ENCODE peak calls at places on chromosome 5, in seven cellular contexts. One of them, this sample, is unnamed.

GRCh38 chr5:31049933-31050704 is 143.4 kb upstream of the CDH6 start:
- DNase-seq in HepG2: no peak
- DNase-seq in H1: no peak
- DNase-seq in NT2/D1: peak; percentile 33
- DNase-seq in HCT116: no peak
- DNase-seq in K562: no peak
- DNase-seq in GM12878: no peak
- DNase-seq in this sample: no peak

GRCh38 chr5:123297198-123297831 is 125.9 kb downstream of the CEP120 start:
- DNase-seq in HepG2: no peak
- DNase-seq in H1: no peak
- DNase-seq in NT2/D1: no peak
- DNase-seq in HCT116: no peak
- DNase-seq in K562: no peak
- DNase-seq in GM12878: no peak
- DNase-seq in this sample: no peak

GRCh38 chr5:6739603-6740002 is 26.4 kb downstream of the TENT4A start:
- DNase-seq in HepG2: no peak
- DNase-seq in H1: no peak
- DNase-seq in NT2/D1: no peak
- DNase-seq in HCT116: no peak
- DNase-seq in K562: no peak
- DNase-seq in GM12878: no peak
- DNase-seq in this sample: no peak

GRCh38 chr5:139905401-139905800 is 109.8 kb downstream of the PSD2 start:
- DNase-seq in HepG2: no peak
- DNase-seq in H1: no peak
- DNase-seq in NT2/D1: no peak
- DNase-seq in HCT116: no peak
- DNase-seq in K562: no peak
- DNase-seq in GM12878: no peak
- DNase-seq in this sample: no peak

GRCh38 chr5:138966236-138966985 is 91.3 kb upstream of the LRRTM2 start:
- DNase-seq in HepG2: no peak
- DNase-seq in H1: no peak
- DNase-seq in NT2/D1: no peak
- DNase-seq in HCT116: no peak
- DNase-seq in K562: no peak
- DNase-seq in GM12878: no peak
- DNase-seq in this sample: no peak

GRCh38 chr5:172830876-172831662 is 3.0 kb upstream of the ERGIC1 start:
- DNase-seq in HepG2: no peak
- DNase-seq in H1: no peak
- DNase-seq in NT2/D1: no peak
- DNase-seq in HCT116: no peak
- DNase-seq in K562: no peak
- DNase-seq in GM12878: no peak
- DNase-seq in this sample: no peak

GRCh38 chr5:10902145-10902544 is 141.1 kb upstream of the DAP start:
- DNase-seq in HepG2: no peak
- DNase-seq in H1: no peak
- DNase-seq in NT2/D1: no peak
- DNase-seq in HCT116: no peak
- DNase-seq in K562: no peak
- DNase-seq in GM12878: no peak
- DNase-seq in this sample: no peak

GRCh38 chr5:11415751-11416150 is 488.5 kb downstream of the CTNND2 start:
- DNase-seq in HepG2: no peak
- DNase-seq in H1: no peak
- DNase-seq in NT2/D1: no peak
- DNase-seq in HCT116: no peak
- DNase-seq in K562: no peak
- DNase-seq in GM12878: no peak
- DNase-seq in this sample: no peak

GRCh38 chr5:96172436-96172835 is 210.8 kb upstream of the ELL2 start:
- DNase-seq in HepG2: no peak
- DNase-seq in H1: no peak
- DNase-seq in NT2/D1: no peak
- DNase-seq in HCT116: no peak
- DNase-seq in K562: no peak
- DNase-seq in GM12878: no peak
- DNase-seq in this sample: no peak

GRCh38 chr5:77294212-77294611 is 83.7 kb downstream of the PDE8B start:
- DNase-seq in HepG2: no peak
- DNase-seq in H1: no peak
- DNase-seq in NT2/D1: no peak
- DNase-seq in HCT116: no peak
- DNase-seq in K562: no peak
- DNase-seq in GM12878: peak; percentile 21
- DNase-seq in this sample: no peak

GRCh38 chr5:73896668-73897067 is 270.7 kb downstream of the ARHGEF28 start:
- DNase-seq in HepG2: no peak
- DNase-seq in H1: no peak
- DNase-seq in NT2/D1: no peak
- DNase-seq in HCT116: no peak
- DNase-seq in K562: no peak
- DNase-seq in GM12878: no peak
- DNase-seq in this sample: no peak

GRCh38 chr5:9524941-9525340 is 20.9 kb downstream of the SEMA5A start:
- DNase-seq in HepG2: no peak
- DNase-seq in H1: no peak
- DNase-seq in NT2/D1: no peak
- DNase-seq in HCT116: no peak
- DNase-seq in K562: no peak
- DNase-seq in GM12878: no peak
- DNase-seq in this sample: no peak

GRCh38 chr5:178323961-178324360 is 91.4 kb upstream of the PHYKPL start:
- DNase-seq in HepG2: no peak
- DNase-seq in H1: no peak
- DNase-seq in NT2/D1: no peak
- DNase-seq in HCT116: no peak
- DNase-seq in K562: no peak
- DNase-seq in GM12878: no peak
- DNase-seq in this sample: no peak

GRCh38 chr5:126055348-126055729 is 367.9 kb upstream of the GRAMD2B start:
- DNase-seq in HepG2: no peak
- DNase-seq in H1: no peak
- DNase-seq in NT2/D1: no peak
- DNase-seq in HCT116: no peak
- DNase-seq in K562: no peak
- DNase-seq in GM12878: no peak
- DNase-seq in this sample: peak; percentile 21

GRCh38 chr5:65186646-65187227 is 295.0 kb downstream of the ADAMTS6 start:
- DNase-seq in HepG2: no peak
- DNase-seq in H1: no peak
- DNase-seq in NT2/D1: no peak
- DNase-seq in HCT116: no peak
- DNase-seq in K562: no peak
- DNase-seq in GM12878: no peak
- DNase-seq in this sample: no peak

GRCh38 chr5:80186634-80187033 is 69.2 kb downstream of the SERINC5 start:
- DNase-seq in HepG2: no peak
- DNase-seq in H1: no peak
- DNase-seq in NT2/D1: no peak
- DNase-seq in HCT116: no peak
- DNase-seq in K562: peak; percentile 20
- DNase-seq in GM12878: no peak
- DNase-seq in this sample: no peak

DNA sequence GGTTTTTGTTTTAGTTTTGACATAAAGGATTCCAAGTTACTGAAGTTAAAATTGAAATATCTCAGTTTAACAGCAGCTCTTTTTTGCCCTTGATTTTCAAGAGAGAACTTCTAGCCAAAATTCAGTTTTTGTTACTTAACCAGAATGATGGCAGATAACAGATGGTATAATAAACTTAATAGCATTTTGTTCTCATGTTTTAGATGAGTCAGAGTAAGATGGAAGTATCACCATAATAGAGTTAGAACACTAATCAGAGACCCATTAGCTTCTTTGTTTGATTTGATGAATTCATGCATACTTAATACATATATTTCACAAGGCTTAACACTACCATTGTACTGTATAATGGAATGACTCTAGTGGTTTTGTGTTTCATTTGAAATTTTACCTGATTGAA is 11.9 kb downstream of the ZCCHC9 start:
- DNase-seq in HepG2: no peak
- DNase-seq in H1: no peak
- DNase-seq in NT2/D1: no peak
- DNase-seq in HCT116: no peak
- DNase-seq in K562: no peak
- DNase-seq in GM12878: no peak
- DNase-seq in this sample: no peak
- TF ChIP-seq YY1 in HepG2: no peak
- TF ChIP-seq YY1 in H1: no peak
- TF ChIP-seq YY1 in NT2/D1: no peak
- TF ChIP-seq YY1 in HCT116: no peak
- TF ChIP-seq YY1 in K562: no peak
- TF ChIP-seq YY1 in GM12878: no peak
- TF ChIP-seq YY1 in this sample: no peak

GRCh38 chr5:63961125-63961597 is 1.1 kb downstream of the HTR1A start:
- DNase-seq in HepG2: no peak
- DNase-seq in H1: no peak
- DNase-seq in NT2/D1: no peak
- DNase-seq in HCT116: no peak
- DNase-seq in K562: no peak
- DNase-seq in GM12878: no peak
- DNase-seq in this sample: no peak

GRCh38 chr5:63959177-63959982 is 2.9 kb downstream of the HTR1A start:
- DNase-seq in HepG2: no peak
- DNase-seq in H1: peak; percentile 83
- DNase-seq in NT2/D1: peak; percentile 82
- DNase-seq in HCT116: no peak
- DNase-seq in K562: no peak
- DNase-seq in GM12878: no peak
- DNase-seq in this sample: peak; percentile 7

GRCh38 chr5:63962345-63962744 is at the start of gene HTR1A:
- DNase-seq in HepG2: no peak
- DNase-seq in H1: peak; percentile 48
- DNase-seq in NT2/D1: no peak
- DNase-seq in HCT116: no peak
- DNase-seq in K562: no peak
- DNase-seq in GM12878: no peak
- DNase-seq in this sample: no peak

GRCh38 chr5:63961598-63962161 is 565 bp downstream of the HTR1A start:
- DNase-seq in HepG2: no peak
- DNase-seq in H1: peak; percentile 50
- DNase-seq in NT2/D1: no peak
- DNase-seq in HCT116: no peak
- DNase-seq in K562: no peak
- DNase-seq in GM12878: no peak
- DNase-seq in this sample: no peak

DNA sequence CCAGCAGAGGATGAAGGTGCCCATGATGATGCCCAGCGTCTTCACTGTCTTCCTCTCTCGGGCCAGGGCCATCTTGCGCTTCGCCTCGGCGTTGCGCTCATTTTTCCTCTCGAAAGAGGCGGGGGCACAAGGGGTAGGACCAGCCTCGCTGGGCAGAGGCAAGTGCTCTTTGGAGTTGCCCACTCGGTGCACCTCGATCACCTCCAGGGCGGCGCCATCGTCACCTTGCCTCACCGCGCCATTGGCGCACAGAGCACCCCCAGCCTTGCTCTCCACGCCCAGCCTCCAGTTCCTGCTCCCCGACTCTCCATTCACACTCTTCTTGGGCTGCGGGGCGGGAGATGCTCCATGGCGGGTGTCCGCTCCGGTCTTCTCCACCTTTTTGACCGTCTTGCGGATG is 1.6 kb downstream of the HTR1A start:
- DNase-seq in HepG2: no peak
- DNase-seq in H1: no peak
- DNase-seq in NT2/D1: no peak
- DNase-seq in HCT116: no peak
- DNase-seq in K562: no peak
- DNase-seq in GM12878: no peak
- DNase-seq in this sample: no peak
- TF ChIP-seq YY1 in HepG2: no peak
- TF ChIP-seq YY1 in H1: no peak
- TF ChIP-seq YY1 in NT2/D1: no peak
- TF ChIP-seq YY1 in HCT116: no peak
- TF ChIP-seq YY1 in K562: no peak
- TF ChIP-seq YY1 in GM12878: no peak
- TF ChIP-seq YY1 in this sample: no peak

GRCh38 chr5:28164568-28164967 is 1126.2 kb upstream of the CDH9 start:
- DNase-seq in HepG2: no peak
- DNase-seq in H1: no peak
- DNase-seq in NT2/D1: no peak
- DNase-seq in HCT116: no peak
- DNase-seq in K562: no peak
- DNase-seq in GM12878: no peak
- DNase-seq in this sample: no peak

DNA sequence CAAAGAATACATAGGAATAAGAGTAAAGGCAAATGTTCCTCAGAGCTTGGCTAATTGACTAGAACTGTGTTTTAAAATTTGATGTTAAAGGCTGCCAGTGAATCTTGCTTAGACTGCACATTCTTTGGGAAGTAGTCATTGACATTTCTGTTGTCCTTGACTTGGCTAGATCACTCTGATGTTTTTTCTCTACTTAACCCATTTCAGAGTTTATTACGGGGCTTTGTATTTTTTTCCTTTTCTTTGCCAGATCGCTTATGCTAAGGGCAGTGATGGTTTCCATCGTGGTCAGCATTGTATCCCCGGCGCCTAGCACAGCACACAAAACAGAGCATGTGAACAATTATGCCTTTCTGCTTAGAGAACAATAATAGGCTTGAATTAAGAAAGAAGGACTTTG is 1126.7 kb upstream of the CDH9 start:
- DNase-seq in HepG2: no peak
- DNase-seq in H1: no peak
- DNase-seq in NT2/D1: no peak
- DNase-seq in HCT116: no peak
- DNase-seq in K562: no peak
- DNase-seq in GM12878: no peak
- DNase-seq in this sample: no peak
- TF ChIP-seq YY1 in HepG2: no peak
- TF ChIP-seq YY1 in H1: no peak
- TF ChIP-seq YY1 in NT2/D1: no peak
- TF ChIP-seq YY1 in HCT116: no peak
- TF ChIP-seq YY1 in K562: no peak
- TF ChIP-seq YY1 in GM12878: no peak
- TF ChIP-seq YY1 in this sample: no peak

DNA sequence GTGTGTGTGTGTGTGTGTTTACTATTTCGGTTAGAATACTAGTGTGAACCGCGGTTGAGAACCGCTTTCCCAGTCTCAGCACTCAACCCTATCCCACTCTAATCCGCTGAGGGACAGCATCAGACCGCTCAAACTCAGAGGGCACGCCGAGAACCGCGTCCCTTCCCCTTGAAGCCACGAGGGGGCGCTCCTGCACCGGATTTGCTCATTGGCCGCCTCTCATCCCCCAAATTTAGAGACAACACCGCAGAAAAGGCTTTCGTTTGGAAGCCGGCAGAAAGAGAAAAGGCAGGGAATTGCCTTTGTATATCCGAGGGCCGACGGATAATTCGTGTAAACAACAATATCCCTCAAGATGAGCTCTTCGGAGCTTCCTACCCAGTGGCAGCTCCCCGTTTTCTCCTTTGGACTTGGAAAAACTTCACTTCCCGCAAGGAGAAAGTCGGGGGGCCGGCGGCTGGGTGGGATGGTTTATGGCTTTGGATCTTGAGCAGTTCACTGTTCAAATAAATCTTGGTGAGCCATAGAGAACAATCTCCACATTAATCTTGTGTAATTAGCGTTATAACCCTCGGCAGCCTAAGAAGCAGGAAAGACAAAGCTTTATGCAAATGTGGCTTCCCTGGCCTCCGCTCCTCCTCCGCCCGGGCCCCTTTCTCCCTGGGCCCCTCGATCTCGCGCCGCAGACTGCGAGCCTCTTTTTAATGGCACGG is 296.7 kb downstream of the PARP8 start:
- DNase-seq in HepG2: peak; percentile 45
- DNase-seq in H1: peak; percentile 93
- DNase-seq in NT2/D1: peak; percentile 60
- DNase-seq in HCT116: peak; percentile 48
- DNase-seq in K562: peak; percentile 83
- DNase-seq in GM12878: no peak
- DNase-seq in this sample: peak; percentile 87
- TF ChIP-seq YY1 in HepG2: no peak
- TF ChIP-seq YY1 in H1: no peak
- TF ChIP-seq YY1 in NT2/D1: no peak
- TF ChIP-seq YY1 in HCT116: no peak
- TF ChIP-seq YY1 in K562: no peak
- TF ChIP-seq YY1 in GM12878: peak; percentile 68
- TF ChIP-seq YY1 in this sample: no peak

This sample was measured in SK-N-SH.